ENCODE peak calls at places on chromosomes 3 and 15, in five cellular contexts. M is mammary epithelial cell; U is sigmoid colon; Y is naive thymus-derived CD4-positive, alpha-beta T cell; A is CD4-positive, alpha-beta T cell. I is an unnamed sample.
A peak's percentile ranks its signal among the peaks of the same experiment; 100 is the strongest.

GRCh38 chr3:114310701-114311100 is 16.9 kb downstream of the TIGIT start:
- DNase-seq in M (no peak), U (no peak), Y (no peak), A (no peak), I (no peak)

GRCh38 chr15:76193934-76194333 is 117.3 kb downstream of the ETFA start:
- DNase-seq in M (no peak), U (no peak), Y (no peak), A (no peak), I (no peak)

GRCh38 chr3:10371167-10371566 is 50.3 kb upstream of the SEC13 start:
- DNase-seq in M (peak; percentile 53), U (no peak), Y (no peak), A (no peak), I (no peak)

GRCh38 chr15:39095218-39095879 is 485.5 kb upstream of the THBS1 start:
- DNase-seq in M (no peak), U (no peak), Y (no peak), A (no peak), I (no peak)

GRCh38 chr3:23389089-23389488 is 186.0 kb downstream of the UBE2E2 start:
- DNase-seq in M (no peak), U (no peak), Y (no peak), A (no peak), I (peak; percentile 25)

GRCh38 chr3:93861021-93861420 is 112.7 kb downstream of the PROS1 start:
- DNase-seq in M (no peak), U (no peak), Y (no peak), A (no peak), I (no peak)

GRCh38 chr3:152382312-152383135 is 113.8 kb downstream of the MBNL1 start:
- DNase-seq in M (no peak), U (no peak), Y (no peak), A (no peak), I (no peak)

GRCh38 chr15:83174891-83175290 is 32.7 kb downstream of the HDGFL3 start:
- DNase-seq in M (no peak), U (no peak), Y (no peak), A (no peak), I (no peak)

DNA sequence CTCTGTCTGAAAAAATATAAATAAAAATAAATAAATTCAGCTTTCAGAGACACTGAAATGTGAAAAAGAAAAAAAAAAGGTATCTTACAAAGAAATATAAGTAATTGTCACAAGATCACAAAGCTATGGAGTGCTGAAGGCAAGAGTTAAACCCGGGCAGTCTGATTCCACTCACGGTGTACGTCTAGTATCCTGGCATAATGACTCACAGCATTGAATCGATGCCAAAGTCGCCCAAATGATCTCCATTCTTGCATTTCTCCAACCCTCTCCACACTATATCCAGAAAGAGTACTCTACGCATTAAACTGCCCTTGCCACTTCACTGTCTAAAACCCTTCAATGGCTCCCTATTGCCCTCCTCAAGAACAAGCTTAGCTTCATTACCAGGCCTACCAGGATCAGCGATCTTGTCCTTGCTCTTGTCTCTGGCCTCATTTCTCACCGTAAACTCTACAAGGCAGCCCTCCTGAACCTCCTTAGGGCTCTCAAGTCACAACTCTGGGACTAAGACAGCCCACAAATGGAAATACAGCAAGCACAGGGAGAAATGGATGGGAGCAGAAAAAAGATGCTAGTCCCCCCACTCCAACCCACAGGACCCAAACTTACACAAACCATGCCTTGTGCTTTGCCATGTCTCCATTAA is 7.7 kb downstream of the SUCLG2 start:
- DNase-seq in M (no peak), U (no peak), Y (no peak), A (no peak), I (no peak)
- H3K27ac ChIP-seq in M (peak overlapping the region; percentile 59), U (no peak overlapping the region), Y (no peak overlapping the region), A (no peak overlapping the region), I (no peak overlapping the region)

GRCh38 chr3:44729384-44729910 is at the start of gene ZNF501:
- DNase-seq in M (peak; percentile 88), U (peak; percentile 97), Y (peak; percentile 77), A (peak; percentile 83), I (peak; percentile 93)
- H3K9me3 ChIP-seq in M (peaks cover 65% of the 10 kb centered on the region), U (peaks cover 39% of the 10 kb centered on the region), Y (peaks cover 56% of the 10 kb centered on the region), A (peaks cover 67% of the 10 kb centered on the region), I (peaks cover 5% of the 10 kb centered on the region)

DNA sequence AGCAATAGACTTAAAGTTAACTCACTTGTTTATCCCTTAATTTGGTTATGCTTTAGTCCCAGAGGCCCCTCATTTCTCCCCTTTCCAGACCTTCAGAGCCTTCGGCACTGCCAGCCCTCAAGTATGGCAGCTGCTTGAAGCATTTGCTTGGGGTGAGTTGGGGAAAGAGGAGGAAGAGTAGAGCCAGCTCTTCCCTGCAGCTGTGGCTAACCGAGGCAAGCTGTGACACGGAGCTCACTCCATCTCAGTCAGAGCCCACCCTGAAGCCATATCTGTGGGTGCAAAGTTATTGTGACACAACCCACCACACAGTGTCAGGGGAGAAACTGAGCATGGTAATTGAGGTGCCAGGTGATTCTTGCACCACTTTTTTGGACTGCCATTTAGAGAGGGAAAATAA is 66.1 kb downstream of the FILIP1L start:
- DNase-seq in M (peak; percentile 65), U (no peak), Y (no peak), A (no peak), I (no peak)
- H3K27ac ChIP-seq in M (peak overlapping the region; percentile 80), U (peak overlapping the region; percentile 91), Y (no peak overlapping the region), A (no peak overlapping the region), I (no peak overlapping the region)

GRCh38 chr15:42175671-42176070 is 19.2 kb upstream of the PLA2G4F start:
- DNase-seq in M (no peak), U (no peak), Y (no peak), A (no peak), I (no peak)

GRCh38 chr15:42171122-42171521 is 14.7 kb upstream of the PLA2G4F start:
- DNase-seq in M (no peak), U (no peak), Y (no peak), A (no peak), I (no peak)

GRCh38 chr15:42166225-42166940 is 9.9 kb upstream of the PLA2G4F start:
- DNase-seq in M (no peak), U (no peak), Y (no peak), A (no peak), I (no peak)

GRCh38 chr15:42172475-42172874 is 16.0 kb upstream of the PLA2G4F start:
- DNase-seq in M (no peak), U (no peak), Y (no peak), A (no peak), I (no peak)

GRCh38 chr15:42171795-42172194 is 15.4 kb upstream of the PLA2G4F start:
- DNase-seq in M (no peak), U (no peak), Y (no peak), A (no peak), I (no peak)
- H3K9me3 ChIP-seq in M (no peaks in the 10 kb centered on the region), U (no peaks in the 10 kb centered on the region), Y (no peaks in the 10 kb centered on the region), A (no peaks in the 10 kb centered on the region), I (no peaks in the 10 kb centered on the region)

GRCh38 chr15:40938530-40938870 is 9.4 kb downstream of the DLL4 start:
- DNase-seq in M (no peak), U (no peak), Y (no peak), A (no peak), I (no peak)
- H3K27ac ChIP-seq in M (no peak overlapping the region), U (no peak overlapping the region), Y (no peak overlapping the region), A (no peak overlapping the region), I (no peak overlapping the region)

DNA sequence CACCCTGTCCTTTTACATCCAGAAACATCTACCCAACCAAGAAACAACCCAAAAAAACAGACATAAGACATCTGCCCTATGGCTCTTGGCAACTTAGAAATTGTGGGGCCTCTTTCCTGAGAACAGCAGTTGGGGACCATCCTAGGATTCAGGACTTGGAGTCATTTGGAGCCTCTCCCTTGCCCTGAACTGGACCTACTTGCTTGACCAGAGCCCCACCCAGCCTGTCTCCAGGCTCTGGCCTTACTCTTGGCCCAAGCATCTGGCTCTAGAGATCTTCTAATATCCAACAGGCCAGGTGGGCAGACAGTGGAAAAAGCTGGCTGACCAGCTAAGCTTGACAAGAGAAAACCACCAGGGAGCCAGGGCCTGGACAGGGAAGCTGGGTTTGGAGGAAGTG is 99.1 kb upstream of the C2CD4B start:
- DNase-seq in M (no peak), U (no peak), Y (no peak), A (no peak), I (no peak)
- H3K9me3 ChIP-seq in M (peaks cover 42% of the 10 kb centered on the region), U (peaks cover 27% of the 10 kb centered on the region), Y (peaks cover 42% of the 10 kb centered on the region), A (peaks cover 30% of the 10 kb centered on the region), I (peaks cover 7% of the 10 kb centered on the region)

DNA sequence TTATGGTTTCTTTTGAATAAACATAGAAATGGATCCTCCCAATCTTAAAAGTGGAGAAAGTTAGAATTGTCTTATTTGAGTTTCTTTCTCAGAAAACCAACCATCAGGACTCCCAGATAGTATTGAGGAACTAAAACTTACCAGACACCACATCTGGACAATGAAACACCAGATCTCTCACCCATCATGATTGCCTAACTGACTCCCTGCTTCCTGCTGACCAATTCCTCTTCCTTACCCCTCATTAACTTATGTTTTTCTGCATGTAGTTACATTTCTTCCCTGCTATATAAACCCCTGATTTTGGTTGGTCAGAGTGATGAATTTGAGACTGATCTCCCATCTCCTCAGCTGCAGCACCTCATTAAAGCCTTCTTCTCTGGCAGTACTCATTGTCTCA is 242.0 kb upstream of the SETMAR start:
- DNase-seq in M (no peak), U (no peak), Y (no peak), A (no peak), I (no peak)
- H3K27ac ChIP-seq in M (no peak overlapping the region), U (no peak overlapping the region), Y (no peak overlapping the region), A (no peak overlapping the region), I (no peak overlapping the region)

DNA sequence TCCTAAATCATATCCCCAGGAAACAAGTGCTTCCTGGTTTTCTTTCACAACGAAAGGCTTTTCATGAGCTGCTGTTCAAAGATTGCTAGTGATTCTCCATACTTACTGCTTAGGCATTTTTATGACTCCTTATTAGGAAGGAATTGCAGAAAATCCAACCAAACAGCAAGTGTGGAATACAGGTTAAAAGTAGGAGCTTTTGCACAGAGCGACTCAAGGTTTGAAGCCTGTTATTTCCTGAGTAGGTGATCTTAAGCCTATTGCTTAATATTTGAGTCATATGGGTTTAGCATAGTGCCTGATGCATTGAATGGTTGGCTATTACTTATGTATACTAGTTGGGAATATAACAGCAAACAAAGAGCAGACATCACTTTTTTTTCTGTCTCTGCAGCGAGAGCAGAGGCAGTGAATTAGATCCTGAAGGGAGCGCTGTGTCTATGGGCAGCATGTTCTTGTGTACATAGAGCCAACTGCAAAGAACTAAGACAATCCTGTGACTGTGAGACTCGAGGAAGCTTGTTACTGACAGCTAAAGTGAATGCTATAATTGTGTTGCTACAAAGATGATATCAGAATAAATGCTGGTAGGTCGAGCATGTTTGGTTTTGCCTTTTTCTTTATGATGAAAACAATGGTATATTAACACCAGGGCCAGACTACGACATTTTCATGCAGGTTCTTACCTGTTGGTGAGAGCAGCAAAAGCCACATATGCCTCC is 6.3 kb downstream of the TM4SF1 start:
- DNase-seq in M (peak; percentile 79), U (no peak), Y (no peak), A (no peak), I (no peak)
- H3K9me3 ChIP-seq in M (no peaks in the 10 kb centered on the region), U (no peaks in the 10 kb centered on the region), Y (no peaks in the 10 kb centered on the region), A (no peaks in the 10 kb centered on the region), I (no peaks in the 10 kb centered on the region)

GRCh38 chr3:161893972-161894371 is 397.4 kb downstream of the OTOL1 start:
- DNase-seq in M (no peak), U (no peak), Y (no peak), A (no peak), I (no peak)
- H3K27ac ChIP-seq in M (no peak overlapping the region), U (no peak overlapping the region), Y (no peak overlapping the region), A (no peak overlapping the region), I (no peak overlapping the region)

GRCh38 chr3:69428657-69429255 is 42.9 kb upstream of the FRMD4B start:
- DNase-seq in M (no peak), U (no peak), Y (no peak), A (no peak), I (no peak)
- H3K9me3 ChIP-seq in M (no peaks in the 10 kb centered on the region), U (no peaks in the 10 kb centered on the region), Y (no peaks in the 10 kb centered on the region), A (no peaks in the 10 kb centered on the region), I (no peaks in the 10 kb centered on the region)